ENCODE peak calls at places on chromosomes 12 and 14, in six cellular contexts. R is CD8-positive, alpha-beta memory T cell; G is psoas muscle; C is IMR-90; H is dorsolateral prefrontal cortex; M is CD8-positive, alpha-beta T cell. V is an unnamed sample.

GRCh38 chr12:42360747-42361403 is 34.9 kb downstream of the PPHLN1 start:
- DNase-seq in R (no peak), G (no peak), H (no peak), C (peak; percentile 25), M (no peak), V (no peak)

GRCh38 chr12:86421333-86421732 is 165.1 kb upstream of the MGAT4C start:
- DNase-seq in G (no peak), M (no peak), H (no peak), R (no peak), C (no peak), V (no peak)

GRCh38 chr12:73106296-73106695 is 834.1 kb downstream of the TRHDE start:
- DNase-seq in R (no peak), G (no peak), C (no peak), M (no peak), H (no peak), V (no peak)

GRCh38 chr12:100717733-100718067 is 76.9 kb upstream of the ANO4 start:
- DNase-seq in M (no peak), R (no peak), C (no peak), H (no peak), G (no peak), V (no peak)

GRCh38 chr12:123519151-123520001 is 14.1 kb downstream of the RILPL1 start:
- DNase-seq in G (peak; percentile 81), R (no peak), C (peak; percentile 56), H (no peak), M (no peak), V (peak; percentile 31)

GRCh38 chr14:90628825-90629224 is 187.4 kb downstream of the TTC7B start:
- DNase-seq in H (no peak), M (no peak), R (no peak), C (no peak), G (no peak), V (no peak)

GRCh38 chr12:125129592-125130255 is 64.5 kb downstream of the AACS start:
- DNase-seq in H (no peak), R (no peak), M (no peak), G (no peak), C (no peak), V (peak; percentile 40)

GRCh38 chr14:80446356-80446755 is 235.1 kb upstream of the DIO2 start:
- DNase-seq in G (no peak), M (no peak), R (no peak), H (no peak), C (peak; percentile 32), V (no peak)

GRCh38 chr12:39780527-39781446 is 161.2 kb upstream of the ABCD2 start:
- DNase-seq in C (no peak), H (no peak), M (no peak), R (no peak), G (no peak), V (no peak)

GRCh38 chr14:90820958-90821357 is 4.7 kb upstream of the TTC7B start:
- DNase-seq in G (no peak), C (peak; percentile 55), M (peak; percentile 70), H (no peak), R (peak; percentile 51), V (no peak)

GRCh38 chr12:464484-465267 is 4.9 kb downstream of the B4GALNT3 start:
- DNase-seq in H (no peak), C (no peak), M (no peak), G (no peak), R (no peak), V (no peak)

GRCh38 chr14:71410578-71411279 is 503.5 kb downstream of the PCNX1 start:
- DNase-seq in R (no peak), G (no peak), M (no peak), H (no peak), C (no peak), V (no peak)

GRCh38 chr14:71411280-71411595 is 504.0 kb downstream of the PCNX1 start:
- DNase-seq in R (no peak), M (no peak), C (no peak), H (no peak), G (no peak), V (no peak)

GRCh38 chr14:71408362-71409035 is 501.2 kb downstream of the PCNX1 start:
- DNase-seq in G (no peak), C (peak; percentile 31), M (no peak), R (no peak), H (no peak), V (no peak)

GRCh38 chr14:71414631-71415403 is 507.6 kb downstream of the PCNX1 start:
- DNase-seq in C (peak; percentile 71), G (no peak), M (no peak), H (no peak), R (no peak), V (no peak)

GRCh38 chr14:71411766-71412165 is 504.5 kb downstream of the PCNX1 start:
- DNase-seq in R (no peak), H (no peak), G (no peak), C (no peak), M (no peak), V (no peak)
- H3K27ac ChIP-seq in R (no peak overlapping the region), H (no peak overlapping the region), G (no peak overlapping the region), C (peak overlapping the region; percentile 50), M (no peak overlapping the region), V (peak overlapping the region; percentile 69)

DNA sequence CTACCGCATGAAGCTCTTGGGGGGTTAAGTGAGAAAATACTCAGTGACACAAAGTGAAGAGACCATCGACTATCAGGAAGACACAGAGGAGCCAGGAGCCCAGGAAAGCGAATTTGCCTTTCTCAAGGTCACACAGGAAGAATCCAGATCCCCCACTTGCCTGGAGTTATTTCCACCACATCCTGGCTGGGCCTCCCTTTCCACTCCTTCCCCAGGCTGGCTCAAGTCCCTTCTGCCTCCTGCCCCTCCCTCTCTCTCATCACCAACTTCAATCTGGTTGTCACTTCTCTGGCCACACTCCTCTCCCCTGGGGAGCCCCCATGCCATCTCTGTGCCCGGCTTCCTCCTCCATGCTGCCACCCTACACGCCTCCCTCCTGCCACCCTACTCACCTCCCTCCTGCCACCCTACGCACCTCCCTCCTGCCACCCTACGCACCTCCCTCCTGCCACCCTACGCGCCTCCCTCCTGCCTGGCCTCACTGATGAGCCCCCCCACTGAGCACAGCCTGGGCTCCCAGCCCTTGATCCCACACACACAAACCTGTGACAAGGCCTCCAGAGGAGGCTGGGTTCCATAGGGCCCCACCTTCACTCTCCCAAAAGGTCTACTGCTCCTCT is 6.3 kb downstream of the SCNN1A start:
- DNase-seq in G (no peak), H (no peak), M (no peak), R (no peak), C (no peak), V (no peak)
- H3K27ac ChIP-seq in G (peak overlapping the region; percentile 69), H (no peak overlapping the region), M (no peak overlapping the region), R (peak overlapping the region; percentile 1), C (no peak overlapping the region), V (no peak overlapping the region)

DNA sequence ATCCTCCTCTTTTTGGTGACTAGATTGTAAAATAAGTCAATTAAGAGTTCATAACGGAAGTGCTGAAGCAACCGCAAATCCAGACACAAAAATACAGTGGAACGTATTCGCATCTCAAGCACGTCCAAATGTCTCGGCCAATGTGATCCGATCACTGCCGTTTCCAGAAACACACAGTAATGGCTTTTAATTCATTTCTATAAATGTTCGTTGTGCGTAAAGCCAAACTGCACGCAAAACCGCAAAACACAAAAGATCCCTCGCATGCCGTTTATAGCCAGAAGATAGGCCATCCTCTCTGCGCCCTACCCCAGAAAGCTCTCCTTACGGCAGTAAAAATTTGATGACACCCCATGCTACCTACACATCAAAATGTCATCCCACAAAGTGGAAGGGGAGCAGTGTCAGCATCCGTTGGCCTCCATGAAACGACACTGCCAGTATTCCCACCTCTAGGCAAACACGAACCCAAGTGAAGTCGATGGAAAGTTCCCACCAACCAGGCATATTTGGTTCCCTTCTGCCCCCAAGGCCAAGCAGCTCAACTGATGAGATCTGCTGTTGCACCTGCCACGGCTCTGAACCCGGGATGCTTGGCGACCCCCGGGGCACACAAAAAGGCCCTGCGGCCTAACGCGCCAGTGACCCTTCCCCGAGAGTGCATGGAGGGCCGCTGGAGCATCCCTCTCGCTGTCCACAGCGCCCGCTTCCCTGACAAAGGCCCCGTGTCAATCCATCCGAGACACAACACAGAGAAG is 1.4 kb downstream of the HECTD4 start:
- DNase-seq in C (no peak), M (no peak), G (no peak), H (no peak), R (no peak), V (no peak)
- H3K27ac ChIP-seq in C (peak overlapping the region; percentile 1), M (no peak overlapping the region), G (peak overlapping the region; percentile 92), H (peak overlapping the region; percentile 81), R (peak overlapping the region; percentile 57), V (no peak overlapping the region)

DNA sequence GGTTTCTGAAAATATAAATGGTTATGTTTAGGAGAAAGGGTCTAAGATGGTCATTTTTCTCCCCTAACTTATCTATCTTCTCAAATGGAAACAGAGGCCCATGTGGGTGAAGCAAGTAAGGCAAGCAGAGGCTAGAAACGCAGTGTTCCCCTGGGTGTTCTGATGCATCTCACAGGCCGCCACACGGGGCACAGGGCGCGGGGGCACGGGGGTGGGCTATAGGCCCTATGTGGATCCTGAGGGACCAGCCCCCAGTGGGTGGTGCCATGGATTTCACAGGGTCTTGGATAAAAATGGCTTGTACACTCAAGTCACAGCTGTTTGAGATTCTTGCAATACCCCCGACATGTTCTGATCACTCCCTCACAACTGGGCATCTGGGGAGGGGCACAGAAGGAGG is 17.7 kb downstream of the ACTN1 start:
- DNase-seq in C (no peak), G (no peak), H (no peak), M (no peak), R (no peak), V (no peak)
- H3K27ac ChIP-seq in C (no peak overlapping the region), G (no peak overlapping the region), H (no peak overlapping the region), M (no peak overlapping the region), R (no peak overlapping the region), V (peak overlapping the region; percentile 73)